ENCODE peak calls at places on chromosomes 7 and 10, in seven cellular contexts. R is NCI-H1436 treated with DMSO at 0.1 percent for 48 hours; D is activated T-cell treated with anti-CD3 and anti-CD28 coated beads, Interleukin-2, amount 50 U/mL, for 72 hours; X is transverse colon; G is aorta; H is stimulated activated CD8-positive, alpha-beta memory T cell treated with anti-CD3 and anti-CD28 coated beads, Interleukin-7, amount 100 ng/mL, for 1 hour; Y is activated T-helper 9 cell treated with anti-CD3 and anti-CD28 coated beads, Interleukin-2, amount 50 U/mL, for 16 hours. V is an unnamed sample.

GRCh38 chr7:71521506-71521905 is 389.6 kb downstream of the GALNT17 start:
- DNase-seq in D (no peak), G (peak; percentile 46), H (no peak), R (no peak), X (no peak), Y (no peak), V (no peak)

GRCh38 chr10:99784025-99784730 is 1.7 kb downstream of the ABCC2 start:
- DNase-seq in D (no peak), H (no peak), Y (no peak), G (peak; percentile 49), R (no peak), X (no peak), V (no peak)

GRCh38 chr10:65751218-65751617 is 1174.6 kb upstream of the LRRTM3 start:
- DNase-seq in X (no peak), R (no peak), Y (no peak), G (no peak), D (no peak), H (no peak), V (no peak)

GRCh38 chr7:85508642-85509429 is 322.0 kb upstream of the SEMA3D start:
- DNase-seq in R (no peak), D (no peak), H (no peak), Y (no peak), G (no peak), X (no peak), V (no peak)

GRCh38 chr10:27736396-27736795 is 9.2 kb downstream of the MKX start:
- DNase-seq in H (no peak), G (no peak), D (no peak), X (no peak), R (no peak), Y (no peak), V (no peak)

GRCh38 chr10:70558871-70559810 is 43.4 kb downstream of the PRF1 start:
- DNase-seq in Y (peak; percentile 22), G (peak; percentile 67), R (no peak), D (peak; percentile 83), H (peak; percentile 53), X (peak; percentile 71), V (peak; percentile 49)

GRCh38 chr10:95742529-95742884 is 13.5 kb upstream of the ENTPD1 start:
- DNase-seq in Y (no peak), G (peak; percentile 54), D (no peak), R (no peak), X (peak; percentile 52), H (no peak), V (peak; percentile 16)

GRCh38 chr10:62057359-62057758 is 155.9 kb downstream of the ARID5B start:
- DNase-seq in G (no peak), D (no peak), Y (no peak), H (no peak), X (no peak), R (no peak), V (peak; percentile 48)

GRCh38 chr7:24982917-24983316 is 2.9 kb upstream of the OSBPL3 start:
- DNase-seq in D (no peak), R (no peak), X (no peak), G (no peak), Y (no peak), H (no peak), V (no peak)

GRCh38 chr7:26891400-26892355 is 27.3 kb upstream of the SKAP2 start:
- DNase-seq in H (no peak), Y (no peak), X (no peak), D (no peak), R (no peak), G (no peak), V (no peak)

GRCh38 chr10:114548662-114549061 is 109.4 kb downstream of the ABLIM1 start:
- DNase-seq in D (no peak), X (peak; percentile 57), H (no peak), Y (no peak), G (no peak), R (no peak), V (peak; percentile 71)

GRCh38 chr7:51213618-51214017 is 103.0 kb downstream of the COBL start:
- DNase-seq in X (no peak), R (no peak), D (no peak), G (no peak), H (no peak), Y (no peak), V (no peak)

GRCh38 chr10:61211468-61211867 is 241.7 kb downstream of the TMEM26 start:
- DNase-seq in R (no peak), G (no peak), Y (no peak), H (no peak), X (no peak), D (no peak), V (no peak)

GRCh38 chr10:70738425-70739121 is 46.6 kb downstream of the TBATA start:
- DNase-seq in Y (no peak), G (peak; percentile 42), X (no peak), H (no peak), R (no peak), D (no peak), V (no peak)

GRCh38 chr7:27156508-27156898 is at the start of gene HOXA7:
- DNase-seq in X (peak; percentile 75), D (no peak), G (peak; percentile 80), R (peak; percentile 38), Y (no peak), H (no peak), V (peak; percentile 79)

V was measured in tibial nerve.